ENCODE peak calls at places on chromosomes 13 and 19, in eight cellular contexts. I is neural progenitor cell, D is K562, K is IMR-90, V is fibroblast of lung, W is hepatocyte, H is mesendoderm, C is HCT116. Q is an unnamed sample.

GRCh38 chr13:113667771-113668490 is 912 bp downstream of the GRK1 start:
- DNase-seq in D (no peak), W (no peak), K (no peak), H (no peak), I (no peak), C (no peak), V (no peak), Q (no peak)

GRCh38 chr13:91399189-91400093 is 1.0 kb downstream of the GPC5 start:
- DNase-seq in H (no peak), V (no peak), D (no peak), W (peak; percentile 9), I (peak; percentile 34), K (no peak), C (no peak), Q (no peak)

GRCh38 chr13:111568290-111568689 is 247.8 kb downstream of the TEX29 start:
- DNase-seq in V (no peak), C (no peak), K (no peak), W (no peak), H (no peak), I (no peak), D (no peak), Q (no peak)

GRCh38 chr13:104487006-104487405 is 1420.8 kb upstream of the SLC10A2 start:
- DNase-seq in K (no peak), D (no peak), I (no peak), V (peak; percentile 0), H (no peak), C (no peak), W (no peak), Q (peak; percentile 9)

GRCh38 chr13:72782717-72783116 is 784 bp downstream of the PIBF1 start:
- DNase-seq in C (no peak), D (peak; percentile 5), I (peak; percentile 2), K (peak; percentile 10), H (peak; percentile 12), V (peak; percentile 34), W (no peak), Q (peak; percentile 54)

GRCh38 chr13:30884543-30884942 is 21.5 kb upstream of the MEDAG start:
- DNase-seq in D (no peak), K (no peak), W (no peak), C (no peak), H (peak; percentile 73), I (no peak), V (no peak), Q (no peak)

GRCh38 chr13:21395953-21396352 is 63.1 kb downstream of the ZDHHC20 start:
- DNase-seq in C (no peak), V (no peak), H (no peak), K (no peak), D (no peak), W (no peak), I (no peak), Q (no peak)

GRCh38 chr13:101941095-101941777 is 460.6 kb downstream of the FGF14 start:
- DNase-seq in I (no peak), C (no peak), D (no peak), H (no peak), W (no peak), K (peak; percentile 2), V (peak; percentile 46), Q (no peak)

GRCh38 chr13:29140277-29140676 is 320.1 kb downstream of the MTUS2 start:
- DNase-seq in D (no peak), C (no peak), W (peak; percentile 66), V (peak; percentile 23), H (peak; percentile 60), K (no peak), I (no peak), Q (no peak)

GRCh38 chr19:662207-662961 is 630 bp downstream of the RNF126 start:
- DNase-seq in H (peak; percentile 78), W (peak; percentile 75), D (peak; percentile 61), C (no peak), I (peak; percentile 55), K (peak; percentile 38), V (no peak), Q (peak; percentile 36)

GRCh38 chr13:111389621-111390521 is 69.4 kb downstream of the TEX29 start:
- DNase-seq in C (no peak), K (no peak), V (no peak), H (no peak), I (no peak), D (no peak), W (no peak), Q (no peak)

GRCh38 chr13:99085139-99085845 is 107.4 kb upstream of the DOCK9 start:
- DNase-seq in C (no peak), I (peak; percentile 38), K (no peak), V (no peak), W (peak; percentile 17), H (peak; percentile 40), D (peak; percentile 28), Q (peak; percentile 34)

GRCh38 chr19:10194500-10195198 is at the start of gene DNMT1:
- DNase-seq in K (peak; percentile 95), D (peak; percentile 100), V (peak; percentile 97), H (peak; percentile 97), W (peak; percentile 98), C (peak; percentile 94), I (peak; percentile 96), Q (peak; percentile 96)

GRCh38 chr19:10192922-10193321 is 1.8 kb downstream of the DNMT1 start:
- DNase-seq in I (no peak), C (no peak), H (no peak), V (no peak), K (no peak), D (no peak), W (no peak), Q (no peak)

GRCh38 chr19:10191347-10191746 is 3.4 kb downstream of the DNMT1 start:
- DNase-seq in C (no peak), I (no peak), W (no peak), V (peak; percentile 93), D (no peak), H (no peak), K (peak; percentile 95), Q (peak; percentile 97)

GRCh38 chr19:10193666-10194499 is 870 bp downstream of the DNMT1 start:
- DNase-seq in H (peak; percentile 32), W (peak; percentile 23), K (peak; percentile 76), V (peak; percentile 43), D (peak; percentile 75), C (no peak), I (no peak), Q (peak; percentile 40)

DNA sequence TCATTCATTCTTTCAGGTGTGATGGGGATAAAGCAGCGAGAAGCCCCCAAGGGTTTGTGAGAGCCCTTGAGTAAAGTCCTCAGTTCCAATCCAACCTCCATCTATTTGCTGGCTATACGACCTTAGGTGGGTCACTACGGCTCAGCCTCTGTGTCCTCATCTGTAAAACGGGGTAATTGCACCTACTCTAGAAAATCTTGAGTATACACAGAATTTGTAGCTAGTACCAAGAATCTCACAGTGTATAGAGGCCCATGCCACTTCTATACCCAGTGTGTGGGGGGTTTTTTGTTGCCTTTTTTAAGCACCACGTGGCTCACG is 406 bp upstream of the DNMT1 start:
- DNase-seq in I (no peak), C (no peak), D (no peak), H (no peak), K (no peak), V (no peak), W (no peak), Q (no peak)
- H3K27ac ChIP-seq in I (no peak overlapping the region), C (peak overlapping the region; percentile 85), D (peak overlapping the region; percentile 93), H (no peak overlapping the region), K (peak overlapping the region; percentile 11), V (peak overlapping the region; percentile 42), W (peak overlapping the region; percentile 4), Q (no peak overlapping the region)

GRCh38 chr13:40578055-40578454 is 88.4 kb downstream of the FOXO1 start:
- DNase-seq in D (no peak), K (no peak), W (no peak), C (no peak), V (peak; percentile 28), H (no peak), I (no peak), Q (no peak)

GRCh38 chr13:40580566-40581276 is 85.7 kb downstream of the FOXO1 start:
- DNase-seq in K (no peak), H (no peak), D (no peak), W (no peak), I (no peak), C (no peak), V (no peak), Q (peak; percentile 83)

GRCh38 chr13:40581277-40581579 is 85.2 kb downstream of the FOXO1 start:
- DNase-seq in H (no peak), K (no peak), C (no peak), I (no peak), W (no peak), D (no peak), V (no peak), Q (peak; percentile 55)

GRCh38 chr13:40582531-40582930 is 83.9 kb downstream of the FOXO1 start:
- DNase-seq in V (no peak), W (no peak), K (no peak), D (no peak), H (no peak), I (no peak), C (no peak), Q (no peak)

DNA sequence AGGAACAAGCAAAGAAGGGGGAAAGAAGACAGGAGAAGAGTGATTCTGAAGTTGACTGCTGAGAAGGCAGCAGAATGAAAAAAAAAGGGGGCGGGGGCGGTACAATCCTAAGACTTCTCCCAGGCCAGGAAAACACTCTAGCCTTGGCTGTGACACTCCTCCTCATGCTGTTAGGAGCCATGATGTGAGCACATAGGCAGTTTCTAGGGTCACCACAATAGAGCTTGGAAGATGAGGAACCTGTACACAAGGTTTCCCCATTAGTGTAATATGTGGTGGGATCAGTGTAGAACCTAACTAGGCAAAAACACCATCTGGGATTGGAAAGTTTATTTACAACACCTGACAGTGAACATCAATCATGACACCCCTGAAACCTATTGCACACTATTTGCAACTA is 86.9 kb downstream of the FOXO1 start:
- DNase-seq in V (no peak), H (no peak), W (no peak), C (no peak), K (no peak), D (no peak), I (no peak), Q (no peak)
- H3K4me2 ChIP-seq in V (no peak overlapping the region), H (no peak overlapping the region), W (no peak overlapping the region), C (no peak overlapping the region), K (no peak overlapping the region), D (no peak overlapping the region), I (no peak overlapping the region), Q (no peak overlapping the region)

GRCh38 chr19:38221421-38221820 is 2.6 kb downstream of the DPF1 start:
- DNase-seq in V (no peak), I (no peak), W (no peak), D (no peak), H (no peak), K (no peak), C (no peak), Q (no peak)
- H3K27me3 ChIP-seq in V (no peaks in the 10 kb centered on the region), I (peaks cover 14% of the 10 kb centered on the region), W (peaks cover 4% of the 10 kb centered on the region), D (no peaks in the 10 kb centered on the region), H (no peaks in the 10 kb centered on the region), K (no peaks in the 10 kb centered on the region), C (no peaks in the 10 kb centered on the region), Q (no peaks in the 10 kb centered on the region)

GRCh38 chr13:66137384-66137783 is 1092.8 kb downstream of the PCDH9 start:
- DNase-seq in I (no peak), K (no peak), D (no peak), C (no peak), V (no peak), W (no peak), H (no peak), Q (no peak)

GRCh38 chr13:66139250-66139649 is 1090.9 kb downstream of the PCDH9 start:
- DNase-seq in K (no peak), W (no peak), V (no peak), I (no peak), D (no peak), C (no peak), H (no peak), Q (no peak)

GRCh38 chr13:66138172-66138811 is 1091.8 kb downstream of the PCDH9 start:
- DNase-seq in W (no peak), K (no peak), D (no peak), V (no peak), I (no peak), C (no peak), H (no peak), Q (no peak)

GRCh38 chr13:66139701-66140100 is 1090.4 kb downstream of the PCDH9 start:
- DNase-seq in H (no peak), W (no peak), V (no peak), K (no peak), D (no peak), C (no peak), I (no peak), Q (no peak)
- H3K27ac ChIP-seq in H (no peak overlapping the region), W (no peak overlapping the region), V (no peak overlapping the region), K (no peak overlapping the region), D (no peak overlapping the region), C (no peak overlapping the region), I (no peak overlapping the region), Q (no peak overlapping the region)

Q was measured in endothelial cell of umbilical vein.